ENCODE peak calls at places on chromosomes 11 and 22, in six cellular contexts. E is astrocyte of the spinal cord, Y is OCI-LY7, R is ureter, F is HS-27A, G is sciatic nerve. L is an unnamed sample.

GRCh38 chr11:25900814-25901213 is 431.1 kb upstream of the ANO3 start:
- DNase-seq in E (no peak), Y (no peak), R (no peak), F (no peak), G (no peak), L (no peak)

GRCh38 chr11:34792814-34793241 is 123.4 kb downstream of the APIP start:
- DNase-seq in E (no peak), Y (no peak), R (no peak), F (no peak), G (peak; percentile 70), L (peak; percentile 89)

GRCh38 chr11:131370901-131371790 is 731 bp downstream of the NTM start:
- DNase-seq in E (no peak), Y (no peak), R (no peak), F (no peak), G (no peak), L (no peak)

GRCh38 chr11:68231598-68231997 is 18.5 kb upstream of the KMT5B start:
- DNase-seq in E (no peak), Y (no peak), R (no peak), F (no peak), G (no peak), L (no peak)

GRCh38 chr11:115193931-115194797 is 310.1 kb downstream of the CADM1 start:
- DNase-seq in E (no peak), Y (peak; percentile 11), R (no peak), F (no peak), G (no peak), L (no peak)

GRCh38 chr11:119206512-119207299 is 567 bp downstream of the CBL start:
- DNase-seq in E (no peak), Y (peak; percentile 54), R (peak; percentile 58), F (no peak), G (peak; percentile 84), L (no peak)

GRCh38 chr11:2929880-2930704 is 872 bp upstream of the PHLDA2 start:
- DNase-seq in E (peak; percentile 76), Y (no peak), R (no peak), F (no peak), G (no peak), L (peak; percentile 59)

GRCh38 chr22:17786435-17787158 is 12.3 kb upstream of the BID start:
- DNase-seq in E (peak; percentile 49), Y (peak; percentile 47), R (no peak), F (no peak), G (no peak), L (peak; percentile 60)

GRCh38 chr11:46305295-46305694 is 27.8 kb downstream of the CREB3L1 start:
- DNase-seq in E (no peak), Y (peak; percentile 37), R (no peak), F (no peak), G (no peak), L (no peak)

GRCh38 chr11:12066799-12067508 is 43.4 kb upstream of the MICAL2 start:
- DNase-seq in E (peak; percentile 66), Y (no peak), R (peak; percentile 75), F (no peak), G (no peak), L (no peak)

GRCh38 chr11:27623945-27624523 is 76.2 kb downstream of the BDNF start:
- DNase-seq in E (no peak), Y (no peak), R (no peak), F (no peak), G (no peak), L (no peak)

GRCh38 chr11:68821670-68822069 is 20.0 kb downstream of the CPT1A start:
- DNase-seq in E (no peak), Y (no peak), R (no peak), F (no peak), G (no peak), L (no peak)

GRCh38 chr11:14065153-14065552 is 102.6 kb downstream of the SPON1 start:
- DNase-seq in E (no peak), Y (no peak), R (no peak), F (no peak), G (no peak), L (no peak)

GRCh38 chr11:132563050-132563449 is 969.3 kb downstream of the OPCML start:
- DNase-seq in E (no peak), Y (no peak), R (no peak), F (no peak), G (no peak), L (no peak)